ENCODE peak calls at places on chromosomes 4 and X, in nine cellular contexts. Q is OCI-LY7, X is pancreas, R is lung, K is tibial nerve, P is Peyer's patch, W is ascending aorta, A is mammary epithelial cell, M is GM23338. N is an unnamed sample.

GRCh38 chr4:122224348-122224747 is 72.2 kb downstream of the BLTP1 start:
- DNase-seq in R (no peak), X (no peak), Q (peak; percentile 4), A (peak; percentile 0), K (no peak), P (no peak), W (no peak), M (peak; percentile 40), N (no peak)

GRCh38 chrX:119537487-119537886 is 27.7 kb downstream of the STEEP1 start:
- DNase-seq in Q (no peak), A (no peak), W (no peak), P (no peak), X (no peak), R (no peak), M (no peak), K (no peak), N (no peak)

GRCh38 chr4:140757220-140757607 is 1.0 kb upstream of the TBC1D9 start:
- DNase-seq in P (no peak), X (no peak), K (no peak), A (no peak), R (no peak), W (no peak), M (no peak), Q (no peak), N (no peak)

GRCh38 chr4:99657801-99658200 is at the start of gene C4orf54:
- DNase-seq in Q (no peak), P (no peak), M (no peak), W (no peak), R (no peak), K (no peak), X (no peak), A (peak; percentile 78), N (no peak)

GRCh38 chrX:154020500-154021115 is 906 bp upstream of the IRAK1 start:
- DNase-seq in K (no peak), X (no peak), W (no peak), M (no peak), Q (peak; percentile 7), A (no peak), R (no peak), P (no peak), N (no peak)

GRCh38 chrX:17580529-17581155 is 156.7 kb upstream of the SCML1 start:
- DNase-seq in W (no peak), K (no peak), R (no peak), A (no peak), Q (no peak), X (no peak), P (no peak), M (no peak), N (no peak)

GRCh38 chr4:7315935-7316334 is 118.8 kb downstream of the PSAPL1 start:
- DNase-seq in A (no peak), P (no peak), W (no peak), Q (no peak), K (no peak), R (no peak), M (no peak), X (no peak), N (no peak)

GRCh38 chr4:187814737-187815465 is 180.7 kb upstream of the ZFP42 start:
- DNase-seq in A (no peak), X (peak; percentile 66), P (no peak), K (no peak), W (no peak), Q (no peak), R (peak; percentile 45), M (no peak), N (no peak)

GRCh38 chr4:153541426-153542096 is 75.4 kb downstream of the TMEM131L start:
- DNase-seq in X (no peak), W (no peak), R (no peak), Q (no peak), A (peak; percentile 90), M (no peak), K (no peak), P (no peak), N (no peak)

GRCh38 chr4:102867278-102868152 is 1.3 kb upstream of the CISD2 start:
- DNase-seq in M (no peak), K (no peak), Q (peak; percentile 50), X (no peak), R (no peak), W (no peak), P (no peak), A (no peak), N (no peak)

GRCh38 chrX:254630-255215 is 26.5 kb upstream of the PLCXD1 start:
- DNase-seq in P (peak; percentile 43), Q (no peak), A (no peak), R (no peak), W (no peak), X (no peak), K (no peak), M (no peak), N (no peak)

DNA sequence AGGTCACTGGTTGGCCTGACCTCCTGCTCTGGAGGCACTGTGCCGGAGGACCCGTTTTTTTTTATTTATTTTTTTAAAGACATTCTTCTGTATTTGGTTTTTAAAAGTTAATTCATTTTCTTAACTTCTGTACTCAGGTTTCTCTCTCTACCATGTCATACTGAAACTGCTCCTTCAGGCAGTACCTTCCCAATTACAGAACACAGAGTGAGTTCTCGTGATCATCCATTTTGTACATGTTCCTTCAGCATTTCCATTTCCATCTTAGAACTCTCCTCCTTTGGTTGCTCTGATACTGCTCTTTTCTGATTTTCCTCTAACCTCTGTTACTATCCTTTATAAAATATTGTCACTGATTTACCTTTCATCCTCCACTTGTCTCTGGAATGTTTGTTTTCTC is 17.9 kb downstream of the UBE2K start:
- DNase-seq in R (no peak), W (no peak), P (no peak), M (no peak), X (no peak), K (no peak), Q (no peak), A (no peak), N (no peak)
- H3K4me3 ChIP-seq in R (no peak overlapping the region), W (no peak overlapping the region), P (no peak overlapping the region), M (no peak overlapping the region), X (no peak overlapping the region), K (no peak overlapping the region), Q (no peak overlapping the region), A (no peak overlapping the region), N (no peak overlapping the region)

GRCh38 chr4:173314715-173315114 is 19.4 kb downstream of the HMGB2 start:
- DNase-seq in X (no peak), K (no peak), A (no peak), P (no peak), M (no peak), W (no peak), Q (no peak), R (no peak), N (no peak)

GRCh38 chr4:173316060-173316459 is 18.1 kb downstream of the HMGB2 start:
- DNase-seq in Q (no peak), A (no peak), P (no peak), R (no peak), M (no peak), W (no peak), K (no peak), X (no peak), N (no peak)

GRCh38 chr4:173319696-173320095 is 14.5 kb downstream of the HMGB2 start:
- DNase-seq in R (no peak), A (no peak), K (no peak), W (no peak), Q (no peak), P (no peak), X (no peak), M (no peak), N (no peak)

GRCh38 chr4:173317003-173317402 is 17.2 kb downstream of the HMGB2 start:
- DNase-seq in A (no peak), K (no peak), X (no peak), R (no peak), Q (peak; percentile 37), W (no peak), M (peak; percentile 72), P (no peak), N (no peak)

GRCh38 chr4:173318648-173319211 is 15.4 kb downstream of the HMGB2 start:
- DNase-seq in K (no peak), P (no peak), X (no peak), R (no peak), W (no peak), M (peak; percentile 35), Q (peak; percentile 62), A (peak; percentile 56), N (no peak)
- TF ChIP-seq CTCF in K (peak; percentile 50), P (no peak), X (peak; percentile 20), R (peak; percentile 6), W (no peak), M (no peak), Q (peak; percentile 72), A (peak; percentile 27), N (peak; percentile 55)

GRCh38 chr4:42638993-42639392 is 17.9 kb downstream of the ATP8A1 start:
- DNase-seq in X (no peak), R (no peak), P (no peak), M (no peak), K (no peak), W (no peak), Q (peak; percentile 87), A (no peak), N (no peak)

GRCh38 chr4:42642136-42642797 is 14.6 kb downstream of the ATP8A1 start:
- DNase-seq in W (no peak), X (no peak), R (no peak), A (no peak), P (no peak), M (no peak), K (no peak), Q (no peak), N (no peak)

GRCh38 chr4:42641696-42642095 is 15.2 kb downstream of the ATP8A1 start:
- DNase-seq in A (no peak), M (no peak), X (no peak), Q (no peak), K (no peak), W (no peak), R (no peak), P (no peak), N (no peak)

GRCh38 chr4:42640613-42641012 is 16.3 kb downstream of the ATP8A1 start:
- DNase-seq in M (no peak), R (no peak), W (no peak), Q (no peak), K (no peak), P (no peak), X (no peak), A (no peak), N (no peak)

GRCh38 chr4:42641155-42641554 is 15.8 kb downstream of the ATP8A1 start:
- DNase-seq in X (no peak), P (peak; percentile 56), R (no peak), A (no peak), Q (no peak), W (no peak), K (no peak), M (no peak), N (no peak)
- H3K4me1 ChIP-seq in X (peaks cover 7% of the 10 kb centered on the region), P (peaks cover 20% of the 10 kb centered on the region), R (peaks cover 29% of the 10 kb centered on the region), A (no peaks in the 10 kb centered on the region), Q (peaks cover 97% of the 10 kb centered on the region), W (no peaks in the 10 kb centered on the region), K (peaks cover 12% of the 10 kb centered on the region), M (peaks cover 7% of the 10 kb centered on the region), N (no peaks in the 10 kb centered on the region)

DNA sequence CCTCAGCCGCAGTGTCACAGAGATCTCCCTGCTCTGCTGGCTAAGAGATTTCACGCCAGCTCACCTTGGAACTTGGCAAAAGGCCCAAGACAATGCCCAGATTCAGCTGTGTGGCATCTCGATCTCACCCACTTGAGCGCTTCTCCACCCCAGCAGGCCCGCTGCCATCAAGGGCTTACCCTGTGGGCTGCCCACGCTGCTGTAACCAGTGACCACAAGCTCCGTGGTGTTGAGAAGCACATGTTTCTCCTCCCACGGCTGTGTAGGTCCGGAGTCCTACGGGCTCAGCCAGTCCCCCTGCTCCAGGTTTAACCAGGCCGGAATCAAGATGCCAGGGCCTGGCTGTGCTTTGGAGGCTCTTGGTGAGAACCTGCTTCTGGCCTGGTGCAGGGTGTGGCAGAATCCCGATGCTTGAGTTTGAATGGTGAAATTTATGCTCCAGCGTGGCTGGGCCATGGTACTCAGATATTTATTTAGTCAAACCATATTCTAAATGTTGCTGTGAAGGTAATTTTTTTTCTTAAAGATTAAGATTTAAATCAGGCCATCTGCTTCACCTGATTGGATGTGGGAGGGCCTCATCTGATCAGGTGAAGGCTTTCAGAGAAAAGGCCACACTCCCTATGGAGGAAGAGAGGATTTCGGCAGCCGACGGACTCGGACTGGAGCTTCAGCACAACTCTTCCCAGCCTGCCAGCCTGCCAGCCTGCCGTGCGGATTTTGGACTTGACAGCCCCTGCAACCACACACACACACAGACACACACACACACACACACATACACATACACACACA is 24.8 kb upstream of the ADRA2C start:
- DNase-seq in W (no peak), A (no peak), K (no peak), Q (no peak), X (no peak), P (no peak), R (no peak), M (no peak), N (no peak)
- H3K4me3 ChIP-seq in W (no peak overlapping the region), A (no peak overlapping the region), K (no peak overlapping the region), Q (no peak overlapping the region), X (no peak overlapping the region), P (no peak overlapping the region), R (no peak overlapping the region), M (no peak overlapping the region), N (no peak overlapping the region)